ENCODE peak calls at places on chromosomes 2 and 18, in eight cellular contexts. One of them, this sample, is unnamed.

GRCh38 chr2:215764441-215765048 is 248.8 kb downstream of the MREG start:
- DNase-seq in esophagus squamous epithelium: no peak
- DNase-seq in hypothalamus: no peak
- DNase-seq in right cardiac atrium: no peak
- DNase-seq in frontal cortex: no peak
- DNase-seq in stimulated activated CD4-positive, alpha-beta T cell treated with anti-CD3 and anti-CD28 coated beads, Interleukin-2, amount 100 ng/mL, for 48 hours: no peak
- DNase-seq in nephron progenitor cell: no peak
- DNase-seq in CD4-positive, alpha-beta T cell: no peak
- DNase-seq in this sample: no peak

GRCh38 chr2:767440-767839 is 90.2 kb upstream of the TMEM18 start:
- DNase-seq in esophagus squamous epithelium: no peak
- DNase-seq in hypothalamus: no peak
- DNase-seq in right cardiac atrium: no peak
- DNase-seq in frontal cortex: no peak
- DNase-seq in stimulated activated CD4-positive, alpha-beta T cell treated with anti-CD3 and anti-CD28 coated beads, Interleukin-2, amount 100 ng/mL, for 48 hours: no peak
- DNase-seq in nephron progenitor cell: no peak
- DNase-seq in CD4-positive, alpha-beta T cell: no peak
- DNase-seq in this sample: peak

GRCh38 chr2:16972276-16972675 is 306.6 kb upstream of the CYRIA start:
- DNase-seq in esophagus squamous epithelium: no peak
- DNase-seq in hypothalamus: no peak
- DNase-seq in right cardiac atrium: no peak
- DNase-seq in frontal cortex: no peak
- DNase-seq in stimulated activated CD4-positive, alpha-beta T cell treated with anti-CD3 and anti-CD28 coated beads, Interleukin-2, amount 100 ng/mL, for 48 hours: no peak
- DNase-seq in nephron progenitor cell: no peak
- DNase-seq in CD4-positive, alpha-beta T cell: no peak
- DNase-seq in this sample: no peak

GRCh38 chr2:197108758-197109157 is 182.3 kb upstream of the PGAP1 start:
- DNase-seq in esophagus squamous epithelium: no peak
- DNase-seq in hypothalamus: peak
- DNase-seq in right cardiac atrium: peak
- DNase-seq in frontal cortex: peak
- DNase-seq in stimulated activated CD4-positive, alpha-beta T cell treated with anti-CD3 and anti-CD28 coated beads, Interleukin-2, amount 100 ng/mL, for 48 hours: no peak
- DNase-seq in nephron progenitor cell: peak
- DNase-seq in CD4-positive, alpha-beta T cell: no peak
- DNase-seq in this sample: peak

GRCh38 chr18:26119246-26119645 is 14.4 kb upstream of the PSMA8 start:
- DNase-seq in esophagus squamous epithelium: no peak
- DNase-seq in hypothalamus: no peak
- DNase-seq in right cardiac atrium: no peak
- DNase-seq in frontal cortex: no peak
- DNase-seq in stimulated activated CD4-positive, alpha-beta T cell treated with anti-CD3 and anti-CD28 coated beads, Interleukin-2, amount 100 ng/mL, for 48 hours: no peak
- DNase-seq in nephron progenitor cell: no peak
- DNase-seq in CD4-positive, alpha-beta T cell: no peak
- DNase-seq in this sample: no peak

GRCh38 chr2:17272170-17272569 is 246.1 kb downstream of the RAD51AP2 start:
- DNase-seq in esophagus squamous epithelium: no peak
- DNase-seq in hypothalamus: no peak
- DNase-seq in right cardiac atrium: no peak
- DNase-seq in frontal cortex: no peak
- DNase-seq in stimulated activated CD4-positive, alpha-beta T cell treated with anti-CD3 and anti-CD28 coated beads, Interleukin-2, amount 100 ng/mL, for 48 hours: no peak
- DNase-seq in nephron progenitor cell: no peak
- DNase-seq in CD4-positive, alpha-beta T cell: no peak
- DNase-seq in this sample: no peak

GRCh38 chr18:28112056-28112470 is 64.9 kb downstream of the CDH2 start:
- DNase-seq in esophagus squamous epithelium: no peak
- DNase-seq in hypothalamus: no peak
- DNase-seq in right cardiac atrium: no peak
- DNase-seq in frontal cortex: no peak
- DNase-seq in stimulated activated CD4-positive, alpha-beta T cell treated with anti-CD3 and anti-CD28 coated beads, Interleukin-2, amount 100 ng/mL, for 48 hours: no peak
- DNase-seq in nephron progenitor cell: no peak
- DNase-seq in CD4-positive, alpha-beta T cell: no peak
- DNase-seq in this sample: no peak

GRCh38 chr2:162092008-162092390 is 18.0 kb upstream of the DPP4 start:
- DNase-seq in esophagus squamous epithelium: no peak
- DNase-seq in hypothalamus: no peak
- DNase-seq in right cardiac atrium: no peak
- DNase-seq in frontal cortex: no peak
- DNase-seq in stimulated activated CD4-positive, alpha-beta T cell treated with anti-CD3 and anti-CD28 coated beads, Interleukin-2, amount 100 ng/mL, for 48 hours: no peak
- DNase-seq in nephron progenitor cell: no peak
- DNase-seq in CD4-positive, alpha-beta T cell: no peak
- DNase-seq in this sample: no peak

GRCh38 chr2:9712263-9712662 is 81.5 kb upstream of the YWHAQ start:
- DNase-seq in esophagus squamous epithelium: no peak
- DNase-seq in hypothalamus: no peak
- DNase-seq in right cardiac atrium: peak
- DNase-seq in frontal cortex: no peak
- DNase-seq in stimulated activated CD4-positive, alpha-beta T cell treated with anti-CD3 and anti-CD28 coated beads, Interleukin-2, amount 100 ng/mL, for 48 hours: peak
- DNase-seq in nephron progenitor cell: no peak
- DNase-seq in CD4-positive, alpha-beta T cell: no peak
- DNase-seq in this sample: no peak

GRCh38 chr2:33062665-33063249 is 116.0 kb downstream of the LTBP1 start:
- DNase-seq in esophagus squamous epithelium: no peak
- DNase-seq in hypothalamus: no peak
- DNase-seq in right cardiac atrium: no peak
- DNase-seq in frontal cortex: no peak
- DNase-seq in stimulated activated CD4-positive, alpha-beta T cell treated with anti-CD3 and anti-CD28 coated beads, Interleukin-2, amount 100 ng/mL, for 48 hours: no peak
- DNase-seq in nephron progenitor cell: no peak
- DNase-seq in CD4-positive, alpha-beta T cell: no peak
- DNase-seq in this sample: no peak

GRCh38 chr2:55364189-55365055 is 55.2 kb downstream of the CCDC88A start:
- DNase-seq in esophagus squamous epithelium: no peak
- DNase-seq in hypothalamus: peak
- DNase-seq in right cardiac atrium: no peak
- DNase-seq in frontal cortex: peak
- DNase-seq in stimulated activated CD4-positive, alpha-beta T cell treated with anti-CD3 and anti-CD28 coated beads, Interleukin-2, amount 100 ng/mL, for 48 hours: no peak
- DNase-seq in nephron progenitor cell: no peak
- DNase-seq in CD4-positive, alpha-beta T cell: no peak
- DNase-seq in this sample: peak

GRCh38 chr2:38907743-38908562 is 18.3 kb downstream of the ARHGEF33 start:
- DNase-seq in esophagus squamous epithelium: no peak
- DNase-seq in hypothalamus: no peak
- DNase-seq in right cardiac atrium: no peak
- DNase-seq in frontal cortex: no peak
- DNase-seq in stimulated activated CD4-positive, alpha-beta T cell treated with anti-CD3 and anti-CD28 coated beads, Interleukin-2, amount 100 ng/mL, for 48 hours: no peak
- DNase-seq in nephron progenitor cell: no peak
- DNase-seq in CD4-positive, alpha-beta T cell: no peak
- DNase-seq in this sample: no peak

GRCh38 chr2:213420829-213421385 is 136.6 kb downstream of the SPAG16 start:
- DNase-seq in esophagus squamous epithelium: no peak
- DNase-seq in hypothalamus: no peak
- DNase-seq in right cardiac atrium: no peak
- DNase-seq in frontal cortex: no peak
- DNase-seq in stimulated activated CD4-positive, alpha-beta T cell treated with anti-CD3 and anti-CD28 coated beads, Interleukin-2, amount 100 ng/mL, for 48 hours: no peak
- DNase-seq in nephron progenitor cell: no peak
- DNase-seq in CD4-positive, alpha-beta T cell: no peak
- DNase-seq in this sample: no peak

GRCh38 chr2:130187268-130187667 is 5.2 kb downstream of the MZT2B start:
- DNase-seq in esophagus squamous epithelium: no peak
- DNase-seq in hypothalamus: no peak
- DNase-seq in right cardiac atrium: no peak
- DNase-seq in frontal cortex: no peak
- DNase-seq in stimulated activated CD4-positive, alpha-beta T cell treated with anti-CD3 and anti-CD28 coated beads, Interleukin-2, amount 100 ng/mL, for 48 hours: no peak
- DNase-seq in nephron progenitor cell: no peak
- DNase-seq in CD4-positive, alpha-beta T cell: no peak
- DNase-seq in this sample: no peak

GRCh38 chr2:45345331-45346305 is 265.4 kb downstream of the SRBD1 start:
- DNase-seq in esophagus squamous epithelium: no peak
- DNase-seq in hypothalamus: no peak
- DNase-seq in right cardiac atrium: no peak
- DNase-seq in frontal cortex: no peak
- DNase-seq in stimulated activated CD4-positive, alpha-beta T cell treated with anti-CD3 and anti-CD28 coated beads, Interleukin-2, amount 100 ng/mL, for 48 hours: no peak
- DNase-seq in nephron progenitor cell: no peak
- DNase-seq in CD4-positive, alpha-beta T cell: no peak
- DNase-seq in this sample: peak

GRCh38 chr2:173943738-173944137 is 21.4 kb downstream of the SP3 start:
- DNase-seq in esophagus squamous epithelium: no peak
- DNase-seq in hypothalamus: no peak
- DNase-seq in right cardiac atrium: no peak
- DNase-seq in frontal cortex: no peak
- DNase-seq in stimulated activated CD4-positive, alpha-beta T cell treated with anti-CD3 and anti-CD28 coated beads, Interleukin-2, amount 100 ng/mL, for 48 hours: no peak
- DNase-seq in nephron progenitor cell: no peak
- DNase-seq in CD4-positive, alpha-beta T cell: no peak
- DNase-seq in this sample: no peak

GRCh38 chr2:26997394-26997793 is 27.0 kb downstream of the MAPRE3 start:
- DNase-seq in esophagus squamous epithelium: no peak
- DNase-seq in hypothalamus: no peak
- DNase-seq in right cardiac atrium: no peak
- DNase-seq in frontal cortex: no peak
- DNase-seq in stimulated activated CD4-positive, alpha-beta T cell treated with anti-CD3 and anti-CD28 coated beads, Interleukin-2, amount 100 ng/mL, for 48 hours: no peak
- DNase-seq in nephron progenitor cell: no peak
- DNase-seq in CD4-positive, alpha-beta T cell: no peak
- DNase-seq in this sample: no peak

GRCh38 chr2:143223556-143223955 is 94.3 kb downstream of the ARHGAP15 start:
- DNase-seq in esophagus squamous epithelium: no peak
- DNase-seq in hypothalamus: no peak
- DNase-seq in right cardiac atrium: no peak
- DNase-seq in frontal cortex: no peak
- DNase-seq in stimulated activated CD4-positive, alpha-beta T cell treated with anti-CD3 and anti-CD28 coated beads, Interleukin-2, amount 100 ng/mL, for 48 hours: no peak
- DNase-seq in nephron progenitor cell: no peak
- DNase-seq in CD4-positive, alpha-beta T cell: no peak
- DNase-seq in this sample: no peak

GRCh38 chr2:217943379-217944321 is 59.1 kb downstream of the TNS1 start:
- DNase-seq in esophagus squamous epithelium: no peak
- DNase-seq in hypothalamus: peak
- DNase-seq in right cardiac atrium: peak
- DNase-seq in frontal cortex: peak
- DNase-seq in stimulated activated CD4-positive, alpha-beta T cell treated with anti-CD3 and anti-CD28 coated beads, Interleukin-2, amount 100 ng/mL, for 48 hours: no peak
- DNase-seq in nephron progenitor cell: peak
- DNase-seq in CD4-positive, alpha-beta T cell: no peak
- DNase-seq in this sample: peak

GRCh38 chr2:237235383-237236095 is 149.8 kb downstream of the COPS8 start:
- DNase-seq in esophagus squamous epithelium: no peak
- DNase-seq in hypothalamus: no peak
- DNase-seq in right cardiac atrium: peak
- DNase-seq in frontal cortex: no peak
- DNase-seq in stimulated activated CD4-positive, alpha-beta T cell treated with anti-CD3 and anti-CD28 coated beads, Interleukin-2, amount 100 ng/mL, for 48 hours: no peak
- DNase-seq in nephron progenitor cell: no peak
- DNase-seq in CD4-positive, alpha-beta T cell: no peak
- DNase-seq in this sample: peak

GRCh38 chr2:179467927-179468326 is 203.3 kb upstream of the SESTD1 start:
- DNase-seq in esophagus squamous epithelium: no peak
- DNase-seq in hypothalamus: no peak
- DNase-seq in right cardiac atrium: no peak
- DNase-seq in frontal cortex: no peak
- DNase-seq in stimulated activated CD4-positive, alpha-beta T cell treated with anti-CD3 and anti-CD28 coated beads, Interleukin-2, amount 100 ng/mL, for 48 hours: no peak
- DNase-seq in nephron progenitor cell: no peak
- DNase-seq in CD4-positive, alpha-beta T cell: no peak
- DNase-seq in this sample: no peak

GRCh38 chr2:223104336-223104735 is 52.3 kb downstream of the KCNE4 start:
- DNase-seq in esophagus squamous epithelium: no peak
- DNase-seq in hypothalamus: no peak
- DNase-seq in right cardiac atrium: no peak
- DNase-seq in frontal cortex: no peak
- DNase-seq in stimulated activated CD4-positive, alpha-beta T cell treated with anti-CD3 and anti-CD28 coated beads, Interleukin-2, amount 100 ng/mL, for 48 hours: no peak
- DNase-seq in nephron progenitor cell: no peak
- DNase-seq in CD4-positive, alpha-beta T cell: no peak
- DNase-seq in this sample: no peak

GRCh38 chr2:206127656-206128055 is 31.6 kb downstream of the NDUFS1 start:
- DNase-seq in esophagus squamous epithelium: no peak
- DNase-seq in hypothalamus: no peak
- DNase-seq in right cardiac atrium: no peak
- DNase-seq in frontal cortex: no peak
- DNase-seq in stimulated activated CD4-positive, alpha-beta T cell treated with anti-CD3 and anti-CD28 coated beads, Interleukin-2, amount 100 ng/mL, for 48 hours: no peak
- DNase-seq in nephron progenitor cell: no peak
- DNase-seq in CD4-positive, alpha-beta T cell: no peak
- DNase-seq in this sample: no peak